ENCODE peak calls at places on chromosome 10, in five cellular contexts. T is A549; G is CD8-positive, alpha-beta T cell; S is suprapubic skin; U is fibroblast of lung. V is an unnamed sample.

GRCh38 chr10:43256531-43257209 is 10.2 kb downstream of the RASGEF1A start:
- DNase-seq in S (no peak), U (no peak), G (no peak), T (no peak), V (no peak)

GRCh38 chr10:75024971-75025523 is 86.4 kb upstream of the SAMD8 start:
- DNase-seq in G (no peak), S (no peak), U (no peak), T (no peak), V (no peak)

GRCh38 chr10:25059990-25060389 is 43.6 kb downstream of the THNSL1 start:
- DNase-seq in S (no peak), T (peak; percentile 84), U (peak; percentile 93), G (no peak), V (peak; percentile 97)

GRCh38 chr10:30676319-30676718 is 46.8 kb upstream of the LYZL2 start:
- DNase-seq in G (no peak), U (no peak), S (no peak), T (no peak), V (no peak)

GRCh38 chr10:133420579-133420978 is 3.8 kb downstream of the SPRN start:
- DNase-seq in T (no peak), G (no peak), S (no peak), U (no peak), V (no peak)

GRCh38 chr10:9615179-9615578 is 1402.5 kb upstream of the CELF2 start:
- DNase-seq in G (no peak), T (no peak), S (no peak), U (peak; percentile 60), V (no peak)

GRCh38 chr10:29839826-29840515 is 205.2 kb upstream of the SVIL start:
- DNase-seq in T (no peak), G (no peak), U (no peak), S (peak; percentile 81), V (no peak)

GRCh38 chr10:128568979-128569378 is 442.8 kb upstream of the MKI67 start:
- DNase-seq in G (no peak), S (no peak), U (no peak), T (no peak), V (no peak)

GRCh38 chr10:132488231-132488821 is 49.3 kb upstream of the INPP5A start:
- DNase-seq in G (no peak), U (no peak), T (no peak), S (peak; percentile 57), V (no peak)

GRCh38 chr10:77371848-77372247 is 265.8 kb downstream of the KCNMA1 start:
- DNase-seq in S (no peak), G (no peak), T (peak; percentile 43), U (no peak), V (no peak)

GRCh38 chr10:71978988-71979691 is 14.9 kb downstream of the CHST3 start:
- DNase-seq in U (no peak), S (no peak), G (no peak), T (no peak), V (no peak)

GRCh38 chr10:27568196-27569175 is 64.4 kb downstream of the RAB18 start:
- DNase-seq in S (no peak), U (no peak), G (no peak), T (no peak), V (peak; percentile 22)

GRCh38 chr10:73876157-73876556 is 1.8 kb upstream of the CAMK2G start:
- DNase-seq in T (no peak), U (no peak), S (no peak), G (no peak), V (no peak)

GRCh38 chr10:73873163-73873842 is 1.1 kb downstream of the CAMK2G start:
- DNase-seq in U (no peak), T (no peak), G (no peak), S (no peak), V (no peak)

GRCh38 chr10:73873843-73874215 is 526 bp downstream of the CAMK2G start:
- DNase-seq in G (no peak), U (no peak), T (no peak), S (no peak), V (no peak)

GRCh38 chr10:73875139-73875475 is 752 bp upstream of the CAMK2G start:
- DNase-seq in S (no peak), U (no peak), T (no peak), G (no peak), V (no peak)

DNA sequence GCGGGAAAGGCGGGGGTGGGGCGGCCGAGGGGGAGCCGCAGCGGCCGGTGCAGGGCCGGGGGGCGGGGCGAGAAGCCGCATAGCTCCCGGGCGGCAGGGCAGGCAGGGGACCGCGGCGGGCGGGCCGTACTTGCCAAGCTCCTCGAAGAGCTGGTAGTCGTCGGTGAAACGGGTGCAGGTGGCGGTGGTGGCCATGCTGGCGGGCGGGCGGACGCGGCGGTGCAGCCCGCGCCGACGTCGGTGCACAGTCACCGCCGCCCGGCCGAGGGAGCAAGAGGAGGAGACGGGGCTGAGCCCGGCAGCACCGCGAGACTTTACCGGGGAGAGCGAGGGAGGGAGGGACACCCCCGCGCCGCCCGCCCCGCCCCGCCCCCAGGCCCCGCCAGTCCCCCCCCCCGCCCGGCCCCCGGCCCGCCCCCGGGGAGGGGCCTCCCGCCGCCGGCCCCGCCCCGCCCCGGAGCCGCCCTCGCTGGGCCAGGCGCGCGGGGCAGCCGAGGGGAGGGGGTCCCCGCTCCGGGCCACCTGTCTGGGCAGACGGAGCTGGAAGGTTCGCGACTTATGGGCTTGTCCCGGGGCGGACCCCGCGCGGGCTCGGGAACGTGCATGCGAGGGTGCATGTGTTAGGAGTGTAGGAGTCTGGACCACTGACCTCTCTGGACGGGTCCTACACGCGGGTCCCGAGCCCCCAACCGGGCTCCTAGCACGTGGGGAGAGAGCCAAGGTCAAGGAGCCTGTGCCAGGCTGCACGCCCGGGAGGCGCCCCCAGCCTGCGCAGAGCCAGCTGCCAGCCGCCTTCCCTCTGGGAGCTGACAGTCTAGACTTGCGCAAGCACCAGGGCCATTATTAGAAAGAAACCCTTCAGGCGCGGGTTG is at the start of gene CAMK2G:
- DNase-seq in T (peak; percentile 81), S (peak; percentile 88), U (peak; percentile 77), G (peak; percentile 55), V (peak; percentile 88)
- H3K4me1 ChIP-seq in T (peaks cover 31% of the 10 kb centered on the region), S (peaks cover 50% of the 10 kb centered on the region), U (peaks cover 3% of the 10 kb centered on the region), G (peaks cover 60% of the 10 kb centered on the region), V (peaks cover 12% of the 10 kb centered on the region)

GRCh38 chr10:3096149-3096548 is 28.8 kb downstream of the PFKP start:
- DNase-seq in T (no peak), U (peak; percentile 44), G (no peak), S (no peak), V (no peak)
- H3K4me1 ChIP-seq in T (peaks cover 86% of the 10 kb centered on the region), U (peaks cover 37% of the 10 kb centered on the region), G (peaks cover 17% of the 10 kb centered on the region), S (peaks cover 30% of the 10 kb centered on the region), V (peaks cover 12% of the 10 kb centered on the region)

GRCh38 chr10:110209926-110210662 is 2.7 kb downstream of the MXI1 start:
- DNase-seq in G (peak; percentile 48), U (peak; percentile 29), S (peak; percentile 82), T (peak; percentile 26), V (peak; percentile 35)

GRCh38 chr10:110210663-110211454 is 3.5 kb downstream of the MXI1 start:
- DNase-seq in U (peak; percentile 97), S (peak; percentile 98), G (peak; percentile 77), T (peak; percentile 98), V (peak; percentile 99)

GRCh38 chr10:110209399-110209925 is 2.1 kb downstream of the MXI1 start:
- DNase-seq in T (peak; percentile 68), G (no peak), U (peak; percentile 67), S (peak; percentile 84), V (peak; percentile 59)

GRCh38 chr10:110212119-110213006 is 5.0 kb downstream of the MXI1 start:
- DNase-seq in U (no peak), G (no peak), T (no peak), S (no peak), V (peak; percentile 64)

DNA sequence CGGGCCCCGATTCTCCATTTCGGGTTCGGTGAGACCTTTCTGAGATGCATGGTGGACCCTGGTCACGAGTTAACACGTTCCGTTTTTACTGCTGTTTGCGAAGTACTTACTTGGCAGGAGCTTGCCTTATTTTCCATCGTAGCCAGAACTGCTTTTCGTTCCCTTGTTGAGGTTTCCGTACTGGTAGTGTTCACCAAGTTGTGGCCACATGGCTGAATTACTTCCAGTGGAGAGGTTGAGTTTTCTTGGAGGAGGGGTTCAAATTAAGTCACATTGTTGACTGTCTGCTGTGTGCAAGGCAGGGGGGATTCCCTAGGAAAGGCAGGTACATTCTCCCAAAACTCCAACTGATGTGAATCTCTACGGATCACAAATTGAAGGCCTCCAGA is 4.0 kb downstream of the MXI1 start:
- DNase-seq in S (no peak), T (no peak), G (no peak), U (no peak), V (no peak)
- H3K4me1 ChIP-seq in S (peaks cover 31% of the 10 kb centered on the region), T (peaks cover 16% of the 10 kb centered on the region), G (peaks cover 22% of the 10 kb centered on the region), U (peaks cover 2% of the 10 kb centered on the region), V (peaks cover 4% of the 10 kb centered on the region)

DNA sequence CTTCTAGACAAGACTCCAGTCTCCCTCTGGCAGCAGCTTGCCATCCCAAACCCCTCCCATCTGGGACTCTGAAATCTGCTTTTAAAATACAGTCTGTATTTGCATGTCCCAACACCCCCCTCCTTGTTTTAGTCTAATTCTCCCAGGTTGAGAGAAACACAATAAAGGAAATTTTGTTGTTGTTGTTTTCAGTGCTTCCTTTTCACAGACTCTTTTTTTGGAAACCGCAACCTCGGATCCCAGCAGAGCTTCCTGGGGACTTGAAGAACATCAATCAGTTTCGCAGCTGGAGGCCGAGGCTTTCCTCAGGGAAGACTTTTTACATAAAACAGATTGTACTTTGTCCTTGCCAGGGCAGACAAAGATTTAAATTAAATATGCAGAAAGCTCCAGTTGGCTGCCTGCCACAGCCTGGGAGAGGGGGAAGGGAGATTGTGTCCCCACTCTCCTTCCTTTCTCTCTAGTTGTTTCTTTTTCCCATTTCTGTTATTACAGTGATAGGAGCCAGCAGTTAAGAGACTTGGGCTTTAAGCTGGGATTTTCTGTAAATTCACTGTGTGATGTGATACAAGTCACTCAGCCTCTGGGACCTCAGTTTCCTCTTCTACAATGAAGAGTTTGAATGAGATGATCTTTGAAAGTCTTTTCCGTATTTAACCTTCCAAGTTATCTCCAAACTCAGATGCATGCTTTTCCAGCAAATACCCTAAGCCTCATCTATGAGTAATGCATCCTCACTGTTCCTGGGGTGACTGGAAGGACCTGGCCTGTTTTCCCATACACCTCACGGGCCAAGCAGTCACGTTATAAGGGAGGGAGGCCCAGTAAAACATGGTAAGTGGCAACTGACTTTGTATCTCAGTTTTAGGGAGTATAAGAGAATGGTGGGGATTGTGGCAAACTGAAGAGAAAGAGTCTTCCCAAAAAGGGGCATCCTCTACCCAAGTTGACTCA is 192.3 kb downstream of the REEP3 start:
- DNase-seq in S (no peak), T (peak; percentile 46), U (peak; percentile 76), G (no peak), V (peak; percentile 75)
- H3K4me1 ChIP-seq in S (peaks cover 37% of the 10 kb centered on the region), T (peaks cover 40% of the 10 kb centered on the region), U (peaks cover 18% of the 10 kb centered on the region), G (no peaks in the 10 kb centered on the region), V (peaks cover 30% of the 10 kb centered on the region)

GRCh38 chr10:113138937-113139585 is 189.0 kb downstream of the TCF7L2 start:
- DNase-seq in T (no peak), G (no peak), U (no peak), S (no peak), V (no peak)
- H3K4me1 ChIP-seq in T (peaks cover 27% of the 10 kb centered on the region), G (no peaks in the 10 kb centered on the region), U (no peaks in the 10 kb centered on the region), S (peaks cover 3% of the 10 kb centered on the region), V (no peaks in the 10 kb centered on the region)

DNA sequence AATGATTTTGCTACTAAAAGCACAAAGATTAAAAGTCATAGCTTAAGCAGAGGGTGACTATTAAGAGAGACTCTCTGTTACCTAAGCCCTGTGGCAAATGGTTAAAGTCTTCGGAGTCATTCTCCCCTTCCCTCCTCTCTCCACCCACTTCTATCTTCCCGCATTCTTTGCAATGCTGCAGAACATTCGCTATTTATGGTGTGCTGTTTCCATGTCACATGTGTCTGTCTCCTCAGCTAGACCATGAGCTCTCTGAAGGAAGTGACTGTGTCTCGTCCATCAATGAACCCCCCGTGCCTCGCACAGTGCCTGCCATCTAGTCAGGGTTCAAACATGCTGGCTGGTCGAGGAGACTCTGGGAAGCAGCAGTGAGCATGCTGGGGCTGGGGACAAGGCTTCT is 272.4 kb downstream of the USP6NL start:
- DNase-seq in U (no peak), T (no peak), G (no peak), S (no peak), V (no peak)
- H3K4me1 ChIP-seq in U (no peaks in the 10 kb centered on the region), T (no peaks in the 10 kb centered on the region), G (no peaks in the 10 kb centered on the region), S (no peaks in the 10 kb centered on the region), V (no peaks in the 10 kb centered on the region)

GRCh38 chr10:119655566-119656001 is 4.4 kb downstream of the BAG3 start:
- DNase-seq in S (no peak), U (peak; percentile 86), G (no peak), T (peak; percentile 59), V (no peak)
- H3K4me1 ChIP-seq in S (peaks cover 72% of the 10 kb centered on the region), U (peaks cover 43% of the 10 kb centered on the region), G (peaks cover 47% of the 10 kb centered on the region), T (peaks cover 68% of the 10 kb centered on the region), V (peaks cover 16% of the 10 kb centered on the region)

V was measured in small intestine.